ENCODE peak calls at places on chromosomes 13 and 19, in eight cellular contexts. M is hepatocyte, K is B cell, P is activated B cell treated with CpG ODN at 0.5 μM for 24 hours, U is GM10248, V is mucosa of descending colon, B is heart right ventricle, C is HFF-Myc. Y is an unnamed sample.

GRCh38 chr13:95437561-95437960 is 115.0 kb upstream of the CLDN10 start:
- DNase-seq in P (no peak), V (no peak), C (no peak), M (no peak), K (no peak), B (no peak), U (no peak), Y (no peak)

GRCh38 chr13:48874165-48874564 is 101.5 kb upstream of the FNDC3A start:
- DNase-seq in P (no peak), B (peak; percentile 47), K (no peak), U (no peak), C (no peak), V (peak; percentile 14), M (peak; percentile 12), Y (no peak)

GRCh38 chr13:106496072-106496997 is 39.1 kb downstream of the EFNB2 start:
- DNase-seq in V (peak; percentile 55), P (no peak), M (no peak), U (no peak), C (no peak), B (peak; percentile 83), K (no peak), Y (no peak)

GRCh38 chr13:50990540-50991506 is 81.2 kb downstream of the RNASEH2B start:
- DNase-seq in B (peak; percentile 32), K (no peak), P (no peak), U (no peak), M (peak; percentile 69), V (peak; percentile 48), C (peak; percentile 15), Y (no peak)

GRCh38 chr19:49421039-49421877 is 2.0 kb downstream of the PTH2 start:
- DNase-seq in C (no peak), B (peak; percentile 73), P (no peak), U (no peak), M (peak; percentile 49), K (peak; percentile 73), V (peak; percentile 66), Y (peak; percentile 48)

GRCh38 chr19:46607441-46607841 is 6.3 kb downstream of the CALM3 start:
- DNase-seq in C (no peak), P (no peak), K (no peak), V (no peak), M (no peak), U (no peak), B (no peak), Y (no peak)

GRCh38 chr19:4524808-4525562 is 6.7 kb upstream of the PLIN4 start:
- DNase-seq in K (peak; percentile 85), V (peak; percentile 77), U (peak; percentile 77), M (peak; percentile 47), C (no peak), B (peak; percentile 49), P (peak; percentile 60), Y (peak; percentile 71)

GRCh38 chr13:76836311-76836710 is 49.9 kb downstream of the KCTD12 start:
- DNase-seq in C (no peak), P (no peak), U (no peak), B (no peak), K (no peak), M (no peak), V (no peak), Y (no peak)

GRCh38 chr13:103883152-103883551 is 816.9 kb upstream of the SLC10A2 start:
- DNase-seq in P (no peak), V (peak; percentile 61), C (no peak), U (no peak), M (peak; percentile 94), K (no peak), B (peak; percentile 70), Y (peak; percentile 64)

GRCh38 chr13:23941216-23941615 is 43.9 kb upstream of the C1QTNF9B start:
- DNase-seq in U (no peak), V (no peak), C (no peak), P (no peak), K (no peak), M (no peak), B (no peak), Y (no peak)

GRCh38 chr13:22505489-22505888 is 675.3 kb upstream of the SGCG start:
- DNase-seq in C (no peak), V (no peak), B (no peak), K (no peak), U (no peak), P (no peak), M (no peak), Y (no peak)

GRCh38 chr13:110984798-110985197 is 69.9 kb upstream of the ANKRD10 start:
- DNase-seq in B (no peak), M (no peak), K (no peak), C (no peak), P (no peak), V (no peak), U (no peak), Y (no peak)

GRCh38 chr13:76715621-76716020 is 170.6 kb downstream of the KCTD12 start:
- DNase-seq in V (no peak), C (no peak), U (no peak), P (no peak), B (no peak), M (no peak), K (no peak), Y (no peak)

GRCh38 chr19:54203151-54203611 is 2.5 kb downstream of the RPS9 start:
- DNase-seq in P (no peak), M (peak; percentile 61), C (no peak), K (no peak), V (peak; percentile 44), B (no peak), U (no peak), Y (no peak)

GRCh38 chr13:86464193-86464592 is 665.0 kb upstream of the SLITRK6 start:
- DNase-seq in K (no peak), M (no peak), U (no peak), P (no peak), V (no peak), C (no peak), B (no peak), Y (no peak)

GRCh38 chr13:48066310-48066989 is 28.5 kb downstream of the MED4 start:
- DNase-seq in B (no peak), U (no peak), C (peak; percentile 63), P (no peak), M (no peak), V (no peak), K (no peak), Y (no peak)

GRCh38 chr19:5218963-5219530 is 121.6 kb downstream of the PTPRS start:
- DNase-seq in K (no peak), B (no peak), V (no peak), P (no peak), C (no peak), M (no peak), U (no peak), Y (no peak)

GRCh38 chr19:33304760-33305647 is 2.7 kb upstream of the CEBPA start:
- DNase-seq in C (no peak), K (no peak), V (peak; percentile 88), U (no peak), P (no peak), M (peak; percentile 58), B (no peak), Y (no peak)

GRCh38 chr19:1317274-1317673 is 31.6 kb downstream of the EFNA2 start:
- DNase-seq in B (no peak), M (no peak), C (no peak), V (no peak), K (no peak), P (no peak), U (no peak), Y (no peak)

GRCh38 chr19:1313695-1314613 is 28.3 kb downstream of the EFNA2 start:
- DNase-seq in M (no peak), V (no peak), C (no peak), P (no peak), U (no peak), B (no peak), K (no peak), Y (no peak)

GRCh38 chr19:1316466-1316865 is 30.8 kb downstream of the EFNA2 start:
- DNase-seq in U (no peak), P (no peak), K (no peak), C (no peak), M (no peak), B (no peak), V (no peak), Y (no peak)

GRCh38 chr19:1312732-1313694 is 27.3 kb downstream of the EFNA2 start:
- DNase-seq in C (no peak), K (no peak), V (peak; percentile 32), B (no peak), P (no peak), M (peak; percentile 58), U (no peak), Y (no peak)

DNA sequence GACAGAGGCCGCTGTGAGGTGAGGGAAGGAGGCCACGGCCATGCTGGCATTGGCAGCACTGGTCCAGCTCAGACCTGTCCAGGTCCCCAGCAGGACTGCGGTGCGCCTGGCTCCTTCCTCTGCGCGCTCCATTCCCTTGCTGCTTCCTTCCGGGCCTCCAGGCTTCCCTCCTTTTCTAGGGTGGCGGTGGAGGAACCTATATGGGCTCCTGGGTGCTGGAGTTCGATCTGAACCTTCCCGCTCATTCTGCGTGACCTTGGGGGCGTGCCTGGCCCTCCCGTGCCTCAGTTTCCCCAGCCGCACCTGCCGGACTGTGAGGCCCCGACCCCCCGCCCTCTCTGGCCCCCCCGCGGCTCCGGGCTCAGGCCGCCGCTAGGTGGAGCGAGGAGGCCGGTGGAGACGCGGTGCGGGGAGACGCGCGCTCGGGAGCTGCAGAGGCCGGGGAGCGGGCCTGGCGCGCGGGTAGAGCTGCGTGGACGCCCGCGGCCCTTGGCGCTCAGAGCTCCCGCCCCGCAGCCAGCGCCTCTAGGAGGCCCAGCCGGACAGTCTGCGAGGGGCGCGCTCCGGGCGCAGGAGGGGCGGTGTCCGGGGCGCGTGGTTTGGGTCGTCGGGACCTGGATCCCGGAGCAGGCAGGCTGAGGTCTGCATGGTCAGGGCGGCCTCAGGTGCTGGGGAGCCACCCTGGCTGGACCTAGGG is 29.9 kb downstream of the EFNA2 start:
- DNase-seq in K (peak; percentile 90), M (peak; percentile 76), V (peak; percentile 72), B (peak; percentile 26), C (no peak), U (peak; percentile 83), P (peak; percentile 40), Y (peak; percentile 56)
- TF ChIP-seq CTCF in K (peak; percentile 50), M (peak; percentile 83), V (peak; percentile 32), B (peak; percentile 35), C (peak; percentile 54), U (peak; percentile 75), P (no peak), Y (peak; percentile 42)

DNA sequence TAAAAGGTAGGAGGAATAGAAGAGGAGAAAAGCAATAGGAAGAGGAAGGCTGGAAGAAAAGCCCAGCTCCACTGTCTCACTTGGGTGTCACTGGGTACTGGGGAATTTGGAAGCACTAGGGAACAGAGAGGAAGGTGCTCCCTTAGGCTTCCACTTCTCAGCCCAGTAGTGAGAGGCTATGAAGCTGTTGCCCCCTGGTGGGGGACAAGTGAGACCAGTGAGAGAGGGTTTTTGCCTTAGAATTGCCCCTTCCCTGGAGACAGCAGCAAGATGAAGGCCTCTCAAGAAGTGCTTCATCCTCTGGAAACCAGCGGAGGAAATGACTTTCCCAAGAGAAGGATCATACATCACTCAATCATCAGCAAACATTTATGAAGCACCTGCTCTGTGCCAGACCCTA is 4.7 kb upstream of the ZNF606 start:
- DNase-seq in C (no peak), K (no peak), B (no peak), U (no peak), M (no peak), P (no peak), V (no peak), Y (no peak)
- TF ChIP-seq CTCF in C (peak; percentile 11), K (no peak), B (no peak), U (no peak), M (no peak), P (no peak), V (no peak), Y (no peak)

GRCh38 chr19:20247016-20247683 is 80.1 kb downstream of the ZNF486 start:
- DNase-seq in V (peak; percentile 24), P (no peak), U (no peak), M (peak; percentile 58), K (peak; percentile 26), C (no peak), B (peak; percentile 11), Y (peak; percentile 63)
- TF ChIP-seq CTCF in V (no peak), P (no peak), U (peak; percentile 19), M (peak; percentile 64), K (peak; percentile 48), C (no peak), B (peak; percentile 40), Y (peak; percentile 34)

GRCh38 chr13:52846567-52847321 is 1.7 kb downstream of the PCDH8 start:
- DNase-seq in C (no peak), B (peak; percentile 34), P (no peak), K (peak; percentile 39), U (no peak), V (peak; percentile 72), M (peak; percentile 84), Y (peak; percentile 91)
- TF ChIP-seq CTCF in C (peak; percentile 18), B (no peak), P (no peak), K (no peak), U (no peak), V (no peak), M (peak; percentile 65), Y (peak; percentile 45)